ENCODE peak calls at places on chromosomes 1 and 21, in five cellular contexts. One of them, this sample, is unnamed.

GRCh38 chr21:45306832-45307571 is 19.3 kb upstream of the POFUT2 start:
- DNase-seq in suprapubic skin: peak; percentile 60
- DNase-seq in MM.1S: no peak
- DNase-seq in uterus: peak; percentile 87
- DNase-seq in mammary epithelial cell: peak; percentile 55
- DNase-seq in this sample: no peak

GRCh38 chr1:19395678-19396192 is 83.6 kb downstream of the SLC66A1 start:
- DNase-seq in suprapubic skin: no peak
- DNase-seq in MM.1S: no peak
- DNase-seq in uterus: no peak
- DNase-seq in mammary epithelial cell: peak; percentile 89
- DNase-seq in this sample: no peak

GRCh38 chr1:43285269-43285986 is at the start of gene C1orf210:
- DNase-seq in suprapubic skin: peak; percentile 76
- DNase-seq in MM.1S: no peak
- DNase-seq in uterus: no peak
- DNase-seq in mammary epithelial cell: peak; percentile 83
- DNase-seq in this sample: no peak

GRCh38 chr1:7921766-7922165 is 18.9 kb downstream of the TNFRSF9 start:
- DNase-seq in suprapubic skin: no peak
- DNase-seq in MM.1S: no peak
- DNase-seq in uterus: no peak
- DNase-seq in mammary epithelial cell: no peak
- DNase-seq in this sample: no peak

GRCh38 chr21:14260459-14260764 is 44.5 kb downstream of the RBM11 start:
- DNase-seq in suprapubic skin: no peak
- DNase-seq in MM.1S: no peak
- DNase-seq in uterus: no peak
- DNase-seq in mammary epithelial cell: no peak
- DNase-seq in this sample: no peak

GRCh38 chr1:234933031-234933430 is 195.6 kb downstream of the TOMM20 start:
- DNase-seq in suprapubic skin: peak; percentile 54
- DNase-seq in MM.1S: no peak
- DNase-seq in uterus: no peak
- DNase-seq in mammary epithelial cell: no peak
- DNase-seq in this sample: no peak

GRCh38 chr1:154318386-154318785 is 2.5 kb upstream of the AQP10 start:
- DNase-seq in suprapubic skin: no peak
- DNase-seq in MM.1S: no peak
- DNase-seq in uterus: no peak
- DNase-seq in mammary epithelial cell: no peak
- DNase-seq in this sample: no peak

GRCh38 chr1:7469255-7469938 is 301.7 kb upstream of the VAMP3 start:
- DNase-seq in suprapubic skin: no peak
- DNase-seq in MM.1S: no peak
- DNase-seq in uterus: no peak
- DNase-seq in mammary epithelial cell: peak; percentile 26
- DNase-seq in this sample: no peak

GRCh38 chr1:170010443-170010842 is 64.1 kb downstream of the KIFAP3 start:
- DNase-seq in suprapubic skin: no peak
- DNase-seq in MM.1S: peak; percentile 65
- DNase-seq in uterus: peak; percentile 41
- DNase-seq in mammary epithelial cell: no peak
- DNase-seq in this sample: peak; percentile 59

GRCh38 chr1:98323906-98324358 is 337.6 kb upstream of the SNX7 start:
- DNase-seq in suprapubic skin: no peak
- DNase-seq in MM.1S: no peak
- DNase-seq in uterus: no peak
- DNase-seq in mammary epithelial cell: peak; percentile 89
- DNase-seq in this sample: no peak

GRCh38 chr1:83011270-83011669 is 987.7 kb downstream of the TTLL7 start:
- DNase-seq in suprapubic skin: no peak
- DNase-seq in MM.1S: no peak
- DNase-seq in uterus: no peak
- DNase-seq in mammary epithelial cell: peak; percentile 55
- DNase-seq in this sample: no peak

GRCh38 chr1:17833661-17834501 is 78.7 kb downstream of the ACTL8 start:
- DNase-seq in suprapubic skin: no peak
- DNase-seq in MM.1S: no peak
- DNase-seq in uterus: no peak
- DNase-seq in mammary epithelial cell: no peak
- DNase-seq in this sample: no peak

GRCh38 chr21:45994738-45995685 is 13.4 kb downstream of the COL6A1 start:
- DNase-seq in suprapubic skin: no peak
- DNase-seq in MM.1S: no peak
- DNase-seq in uterus: peak; percentile 21
- DNase-seq in mammary epithelial cell: no peak
- DNase-seq in this sample: no peak

GRCh38 chr1:13801711-13802486 is 101.9 kb downstream of the PRDM2 start:
- DNase-seq in suprapubic skin: no peak
- DNase-seq in MM.1S: no peak
- DNase-seq in uterus: no peak
- DNase-seq in mammary epithelial cell: no peak
- DNase-seq in this sample: no peak

GRCh38 chr1:31625561-31626272 is 8.2 kb downstream of the HCRTR1 start:
- DNase-seq in suprapubic skin: no peak
- DNase-seq in MM.1S: no peak
- DNase-seq in uterus: no peak
- DNase-seq in mammary epithelial cell: peak; percentile 28
- DNase-seq in this sample: no peak

GRCh38 chr1:87888456-87888855 is 559.8 kb downstream of the LMO4 start:
- DNase-seq in suprapubic skin: no peak
- DNase-seq in MM.1S: no peak
- DNase-seq in uterus: no peak
- DNase-seq in mammary epithelial cell: peak; percentile 2
- DNase-seq in this sample: no peak

GRCh38 chr1:31199301-31199790 is 40.3 kb downstream of the NKAIN1 start:
- DNase-seq in suprapubic skin: no peak
- DNase-seq in MM.1S: no peak
- DNase-seq in uterus: no peak
- DNase-seq in mammary epithelial cell: no peak
- DNase-seq in this sample: no peak

GRCh38 chr1:7783826-7784491 is at the start of gene PER3:
- DNase-seq in suprapubic skin: peak; percentile 97
- DNase-seq in MM.1S: peak; percentile 83
- DNase-seq in uterus: peak; percentile 96
- DNase-seq in mammary epithelial cell: peak; percentile 96
- DNase-seq in this sample: peak; percentile 90

GRCh38 chr1:174160109-174160473 is 771 bp downstream of the RABGAP1L start:
- DNase-seq in suprapubic skin: peak; percentile 77
- DNase-seq in MM.1S: peak; percentile 32
- DNase-seq in uterus: peak; percentile 24
- DNase-seq in mammary epithelial cell: peak; percentile 67
- DNase-seq in this sample: no peak

GRCh38 chr1:241021286-241021685 is 335.7 kb downstream of the RGS7 start:
- DNase-seq in suprapubic skin: no peak
- DNase-seq in MM.1S: no peak
- DNase-seq in uterus: no peak
- DNase-seq in mammary epithelial cell: no peak
- DNase-seq in this sample: no peak

GRCh38 chr1:100400332-100400933 is 48.1 kb downstream of the CDC14A start:
- DNase-seq in suprapubic skin: no peak
- DNase-seq in MM.1S: peak; percentile 45
- DNase-seq in uterus: no peak
- DNase-seq in mammary epithelial cell: no peak
- DNase-seq in this sample: peak; percentile 94

GRCh38 chr1:39228263-39228662 is 23.8 kb downstream of the MACF1 start:
- DNase-seq in suprapubic skin: no peak
- DNase-seq in MM.1S: no peak
- DNase-seq in uterus: no peak
- DNase-seq in mammary epithelial cell: no peak
- DNase-seq in this sample: no peak

GRCh38 chr1:39229504-39229903 is 25.0 kb downstream of the MACF1 start:
- DNase-seq in suprapubic skin: no peak
- DNase-seq in MM.1S: no peak
- DNase-seq in uterus: no peak
- DNase-seq in mammary epithelial cell: no peak
- DNase-seq in this sample: no peak

GRCh38 chr1:39226836-39227235 is 22.3 kb downstream of the MACF1 start:
- DNase-seq in suprapubic skin: no peak
- DNase-seq in MM.1S: no peak
- DNase-seq in uterus: no peak
- DNase-seq in mammary epithelial cell: no peak
- DNase-seq in this sample: no peak

DNA sequence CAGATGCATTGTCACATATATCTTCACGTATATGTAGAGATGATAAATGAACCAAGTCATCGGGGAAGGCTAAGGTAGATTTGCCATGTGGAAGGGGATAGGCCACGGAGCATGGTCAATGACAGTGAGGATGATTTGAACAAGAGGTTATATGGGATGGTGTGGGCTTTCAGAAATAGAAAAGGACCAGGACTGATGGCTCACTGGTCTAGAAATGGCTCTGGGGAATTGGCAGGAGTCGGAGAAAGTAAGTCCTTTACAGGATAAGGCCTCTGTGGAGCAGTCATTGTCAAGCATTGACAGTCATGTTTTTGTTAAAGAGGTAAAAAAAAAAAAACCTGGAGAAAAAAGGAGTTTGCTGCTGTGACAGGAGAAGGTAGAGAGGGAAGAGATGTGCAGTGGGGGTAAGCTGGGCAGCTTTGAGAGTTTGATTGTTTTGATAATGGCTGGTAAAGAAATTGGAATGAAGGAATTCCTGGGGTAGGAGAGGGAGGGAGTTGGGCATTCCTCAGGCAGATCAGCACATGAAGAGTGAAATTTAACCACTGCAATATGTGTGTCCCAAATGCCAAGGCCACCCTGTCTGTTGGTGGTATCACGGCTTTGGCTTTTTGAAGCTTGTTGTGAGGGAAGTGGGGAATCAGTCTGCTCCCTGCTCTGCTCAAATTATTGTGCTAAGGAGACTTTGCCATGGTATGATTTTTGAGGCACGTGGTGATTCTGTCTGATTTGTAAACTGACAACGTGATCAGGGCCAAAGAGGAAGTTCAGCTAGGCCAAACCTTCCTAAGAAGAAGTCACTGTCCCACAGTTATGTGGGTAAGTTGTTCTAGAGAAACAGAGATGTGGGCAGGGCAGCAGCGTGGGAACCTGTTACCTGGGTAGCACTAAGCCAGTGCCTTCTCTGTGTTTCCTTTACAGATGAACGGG is 26.0 kb downstream of the MACF1 start:
- DNase-seq in suprapubic skin: no peak
- DNase-seq in MM.1S: no peak
- DNase-seq in uterus: no peak
- DNase-seq in mammary epithelial cell: no peak
- DNase-seq in this sample: peak; percentile 37
- H3K27ac ChIP-seq in suprapubic skin: peak overlapping the region; percentile 56
- H3K27ac ChIP-seq in MM.1S: no peak overlapping the region
- H3K27ac ChIP-seq in uterus: no peak overlapping the region
- H3K27ac ChIP-seq in mammary epithelial cell: peak overlapping the region; percentile 62
- H3K27ac ChIP-seq in this sample: peak overlapping the region; percentile 62

DNA sequence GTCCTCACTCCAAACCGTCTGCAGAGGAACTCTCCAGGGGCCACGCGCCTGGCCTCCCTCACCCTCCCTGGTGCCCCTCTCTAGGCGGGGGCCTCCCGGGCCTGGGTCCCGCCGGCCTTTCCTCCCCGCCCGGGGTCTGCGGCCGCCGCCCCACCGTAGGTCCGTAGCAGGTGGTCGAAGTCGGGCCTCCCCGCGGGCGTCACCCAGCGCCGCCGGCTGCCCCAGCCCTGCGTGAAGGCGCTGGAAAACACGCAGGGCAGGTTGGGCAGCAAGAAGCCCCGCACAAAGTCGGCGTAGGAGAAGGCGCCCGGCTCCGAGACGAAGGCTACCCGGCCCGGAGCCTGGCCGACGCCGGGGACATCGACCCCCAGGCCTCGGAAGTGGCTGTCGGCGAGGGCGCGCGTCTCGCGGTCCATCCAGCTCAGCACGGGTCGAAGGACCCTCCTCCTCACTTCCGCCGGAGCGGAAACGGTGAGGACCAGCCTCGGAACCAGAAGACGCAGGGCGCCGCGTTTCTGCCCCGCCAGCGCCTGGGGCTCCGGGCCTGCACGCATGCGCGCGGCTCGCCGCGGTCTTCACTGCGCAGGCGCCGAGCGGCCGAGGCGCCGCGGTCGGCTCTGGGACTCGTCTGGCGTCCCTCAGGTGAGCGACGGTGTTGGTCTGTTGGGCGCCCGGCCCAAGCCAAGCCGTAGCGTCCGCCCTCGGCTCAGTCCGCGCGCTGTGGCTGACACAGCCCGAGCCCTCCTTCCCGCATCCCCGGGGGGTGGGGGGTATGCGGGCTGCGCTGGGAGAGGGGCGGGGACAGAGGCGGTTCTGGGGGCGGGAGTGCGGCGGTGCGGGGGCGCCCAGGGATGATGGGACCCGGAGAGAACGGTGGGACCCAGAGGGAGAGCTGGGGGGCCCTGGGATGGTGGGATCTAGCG is at the start of the genes JMJD4 and SNAP47:
- DNase-seq in suprapubic skin: peak; percentile 93
- DNase-seq in MM.1S: peak; percentile 97
- DNase-seq in uterus: peak; percentile 87
- DNase-seq in mammary epithelial cell: peak; percentile 88
- DNase-seq in this sample: peak; percentile 93
- H3K4me1 ChIP-seq in suprapubic skin: peaks cover 37% of the 10 kb centered on the region
- H3K4me1 ChIP-seq in MM.1S: peaks cover 13% of the 10 kb centered on the region
- H3K4me1 ChIP-seq in uterus: peaks cover 6% of the 10 kb centered on the region
- H3K4me1 ChIP-seq in mammary epithelial cell: peaks cover 12% of the 10 kb centered on the region
- H3K4me1 ChIP-seq in this sample: peaks cover 26% of the 10 kb centered on the region

GRCh38 chr21:34636961-34637360 is 22.0 kb upstream of the RCAN1 start:
- DNase-seq in suprapubic skin: no peak
- DNase-seq in MM.1S: no peak
- DNase-seq in uterus: no peak
- DNase-seq in mammary epithelial cell: no peak
- DNase-seq in this sample: no peak
- H3K4me3 ChIP-seq in suprapubic skin: no peak overlapping the region
- H3K4me3 ChIP-seq in MM.1S: no peak overlapping the region
- H3K4me3 ChIP-seq in uterus: no peak overlapping the region
- H3K4me3 ChIP-seq in mammary epithelial cell: no peak overlapping the region
- H3K4me3 ChIP-seq in this sample: no peak overlapping the region

DNA sequence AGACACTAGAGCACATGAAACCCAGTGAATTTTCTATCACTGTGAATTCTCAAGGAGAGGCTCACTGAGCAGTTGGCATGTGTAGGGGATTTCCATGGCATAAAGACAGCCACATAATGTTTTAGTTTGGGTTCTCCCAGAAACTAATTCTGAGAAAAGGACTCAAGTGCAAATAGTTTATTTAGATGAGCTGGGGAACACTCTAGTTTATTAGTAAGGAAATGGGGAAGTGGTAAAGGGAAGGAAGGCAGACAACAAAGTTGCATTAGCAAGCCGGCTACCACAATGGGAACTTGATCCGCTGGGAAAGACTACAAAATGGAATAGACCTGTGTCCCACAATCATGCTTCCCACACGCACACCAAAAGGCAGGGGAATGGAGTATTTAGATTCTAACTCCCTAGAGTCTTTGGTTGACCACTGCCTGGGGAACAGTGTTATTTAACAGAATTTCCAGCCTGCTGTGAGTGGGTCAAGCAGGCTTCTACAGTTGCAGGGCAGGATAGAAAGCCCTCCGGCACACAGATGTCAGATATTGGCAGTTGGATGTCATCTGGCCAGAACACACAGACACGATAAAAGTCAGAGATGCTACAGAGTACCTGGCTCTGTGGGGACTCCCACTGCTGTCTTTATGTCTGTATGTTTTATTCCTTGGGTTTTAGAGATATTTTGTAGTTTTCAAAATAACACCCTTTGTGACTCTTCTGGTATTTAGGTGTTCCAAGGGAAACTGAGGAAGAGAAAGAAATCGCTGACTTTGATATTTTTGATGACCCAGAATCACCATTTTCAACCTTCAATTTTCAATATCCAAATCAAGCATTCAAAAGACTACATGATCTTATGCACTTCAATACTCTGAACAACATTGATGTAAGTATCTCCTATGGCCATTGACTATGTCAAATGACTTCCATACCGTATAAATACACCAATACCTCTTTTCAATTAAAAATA is 150.1 kb downstream of the PLA2G4A start:
- DNase-seq in suprapubic skin: no peak
- DNase-seq in MM.1S: no peak
- DNase-seq in uterus: no peak
- DNase-seq in mammary epithelial cell: no peak
- DNase-seq in this sample: no peak
- H3K27ac ChIP-seq in suprapubic skin: no peak overlapping the region
- H3K27ac ChIP-seq in MM.1S: no peak overlapping the region
- H3K27ac ChIP-seq in uterus: no peak overlapping the region
- H3K27ac ChIP-seq in mammary epithelial cell: no peak overlapping the region
- H3K27ac ChIP-seq in this sample: no peak overlapping the region

This sample was measured in CD4-positive, CD25-positive, alpha-beta regulatory T cell.